ENCODE peak calls at places on chromosomes 7 and 10, in seven cellular contexts. One of them, this sample, is unnamed. For H3K27me3, the result is how much of the 10 kb centered on the place peaks cover.

GRCh38 chr7:1725199-1725701 is 55.2 kb downstream of the ELFN1 start:
- DNase-seq in uterus: no peak
- DNase-seq in upper lobe of right lung: no peak
- DNase-seq in gastrocnemius medialis: peak
- DNase-seq in neural progenitor cell: peak
- DNase-seq in aorta: no peak
- DNase-seq in dorsolateral prefrontal cortex: peak
- DNase-seq in this sample: no peak

GRCh38 chr7:5283421-5284303 is 919 bp downstream of the SLC29A4 start:
- DNase-seq in uterus: peak
- DNase-seq in upper lobe of right lung: no peak
- DNase-seq in gastrocnemius medialis: no peak
- DNase-seq in neural progenitor cell: peak
- DNase-seq in aorta: no peak
- DNase-seq in dorsolateral prefrontal cortex: no peak
- DNase-seq in this sample: no peak

GRCh38 chr10:78968960-78969359 is 99.8 kb upstream of the ZMIZ1 start:
- DNase-seq in uterus: no peak
- DNase-seq in upper lobe of right lung: no peak
- DNase-seq in gastrocnemius medialis: no peak
- DNase-seq in neural progenitor cell: no peak
- DNase-seq in aorta: no peak
- DNase-seq in dorsolateral prefrontal cortex: no peak
- DNase-seq in this sample: no peak

GRCh38 chr7:75776295-75776971 is 4.4 kb upstream of the CCL26 start:
- DNase-seq in uterus: no peak
- DNase-seq in upper lobe of right lung: no peak
- DNase-seq in gastrocnemius medialis: no peak
- DNase-seq in neural progenitor cell: no peak
- DNase-seq in aorta: no peak
- DNase-seq in dorsolateral prefrontal cortex: no peak
- DNase-seq in this sample: no peak

GRCh38 chr7:17105701-17106100 is 192.8 kb upstream of the AHR start:
- DNase-seq in uterus: no peak
- DNase-seq in upper lobe of right lung: no peak
- DNase-seq in gastrocnemius medialis: no peak
- DNase-seq in neural progenitor cell: no peak
- DNase-seq in aorta: no peak
- DNase-seq in dorsolateral prefrontal cortex: no peak
- DNase-seq in this sample: no peak

GRCh38 chr7:2954433-2954853 is 89.2 kb downstream of the CARD11 start:
- DNase-seq in uterus: no peak
- DNase-seq in upper lobe of right lung: peak
- DNase-seq in gastrocnemius medialis: no peak
- DNase-seq in neural progenitor cell: no peak
- DNase-seq in aorta: peak
- DNase-seq in dorsolateral prefrontal cortex: no peak
- DNase-seq in this sample: peak

GRCh38 chr7:56078196-56078595 is 14.1 kb downstream of the SUMF2 start:
- DNase-seq in uterus: no peak
- DNase-seq in upper lobe of right lung: peak
- DNase-seq in gastrocnemius medialis: peak
- DNase-seq in neural progenitor cell: no peak
- DNase-seq in aorta: no peak
- DNase-seq in dorsolateral prefrontal cortex: peak
- DNase-seq in this sample: no peak

GRCh38 chr7:14902589-14902963 is at the start of gene DGKB:
- DNase-seq in uterus: peak
- DNase-seq in upper lobe of right lung: no peak
- DNase-seq in gastrocnemius medialis: no peak
- DNase-seq in neural progenitor cell: peak
- DNase-seq in aorta: no peak
- DNase-seq in dorsolateral prefrontal cortex: peak
- DNase-seq in this sample: peak

GRCh38 chr7:132390705-132391104 is 185.6 kb downstream of the PLXNA4 start:
- DNase-seq in uterus: no peak
- DNase-seq in upper lobe of right lung: no peak
- DNase-seq in gastrocnemius medialis: no peak
- DNase-seq in neural progenitor cell: no peak
- DNase-seq in aorta: no peak
- DNase-seq in dorsolateral prefrontal cortex: no peak
- DNase-seq in this sample: no peak

GRCh38 chr10:34742456-34742855 is 72.6 kb downstream of the PARD3 start:
- DNase-seq in uterus: no peak
- DNase-seq in upper lobe of right lung: no peak
- DNase-seq in gastrocnemius medialis: no peak
- DNase-seq in neural progenitor cell: no peak
- DNase-seq in aorta: no peak
- DNase-seq in dorsolateral prefrontal cortex: no peak
- DNase-seq in this sample: no peak

DNA sequence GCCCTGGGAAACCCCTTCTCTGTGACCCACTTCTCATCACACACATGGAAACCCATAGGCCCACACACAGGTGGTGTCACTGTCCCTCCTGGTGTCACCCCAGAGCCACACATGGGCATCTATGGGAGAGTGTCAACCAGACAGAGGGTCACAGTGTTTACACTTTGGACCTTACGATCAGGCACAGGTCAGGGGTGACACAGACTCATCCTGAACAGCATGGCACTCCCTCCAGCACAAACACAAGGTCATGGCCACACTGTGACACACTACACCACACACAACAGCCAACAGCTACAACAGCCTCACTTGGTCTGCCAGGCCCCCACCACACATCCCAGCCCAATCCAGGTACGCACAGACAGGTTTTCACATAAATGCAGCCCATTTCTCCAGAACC is 6.2 kb downstream of the TLX1 start:
- DNase-seq in uterus: no peak
- DNase-seq in upper lobe of right lung: no peak
- DNase-seq in gastrocnemius medialis: no peak
- DNase-seq in neural progenitor cell: no peak
- DNase-seq in aorta: no peak
- DNase-seq in dorsolateral prefrontal cortex: no peak
- DNase-seq in this sample: no peak
- H3K27ac ChIP-seq in uterus: no peak
- H3K27ac ChIP-seq in upper lobe of right lung: no peak
- H3K27ac ChIP-seq in gastrocnemius medialis: no peak
- H3K27ac ChIP-seq in neural progenitor cell: no peak
- H3K27ac ChIP-seq in aorta: no peak
- H3K27ac ChIP-seq in dorsolateral prefrontal cortex: no peak
- H3K27ac ChIP-seq in this sample: no peak

DNA sequence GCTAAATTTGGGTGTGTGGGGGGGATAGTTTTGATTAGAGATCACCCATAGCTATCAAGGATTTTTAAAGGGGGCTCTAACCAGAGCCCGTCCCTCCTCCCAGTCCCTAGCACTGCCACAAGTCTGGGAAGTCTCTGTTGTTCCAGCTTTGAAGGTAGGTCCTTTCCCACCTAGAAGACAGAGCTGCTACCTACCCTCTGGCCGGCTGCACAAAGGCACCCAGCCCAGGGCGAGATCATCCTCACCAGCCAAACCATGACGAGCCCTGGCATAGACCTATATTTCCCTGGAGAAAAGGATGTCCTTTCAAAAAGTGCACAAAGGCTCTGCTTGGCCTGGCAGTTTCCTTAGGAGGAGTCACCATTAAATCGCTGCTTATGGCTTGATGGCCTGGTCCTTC is 147.8 kb downstream of the CYP26A1 start:
- DNase-seq in uterus: no peak
- DNase-seq in upper lobe of right lung: no peak
- DNase-seq in gastrocnemius medialis: no peak
- DNase-seq in neural progenitor cell: no peak
- DNase-seq in aorta: no peak
- DNase-seq in dorsolateral prefrontal cortex: no peak
- DNase-seq in this sample: no peak
- H3K27me3 ChIP-seq in uterus: under half
- H3K27me3 ChIP-seq in upper lobe of right lung: under half
- H3K27me3 ChIP-seq in gastrocnemius medialis: under half
- H3K27me3 ChIP-seq in neural progenitor cell: under half
- H3K27me3 ChIP-seq in aorta: under half
- H3K27me3 ChIP-seq in dorsolateral prefrontal cortex: under half
- H3K27me3 ChIP-seq in this sample: under half

GRCh38 chr10:119650692-119651513 is at the start of gene BAG3:
- DNase-seq in uterus: peak
- DNase-seq in upper lobe of right lung: peak
- DNase-seq in gastrocnemius medialis: peak
- DNase-seq in neural progenitor cell: peak
- DNase-seq in aorta: peak
- DNase-seq in dorsolateral prefrontal cortex: peak
- DNase-seq in this sample: peak

GRCh38 chr10:119653209-119653608 is 2.0 kb downstream of the BAG3 start:
- DNase-seq in uterus: no peak
- DNase-seq in upper lobe of right lung: no peak
- DNase-seq in gastrocnemius medialis: no peak
- DNase-seq in neural progenitor cell: no peak
- DNase-seq in aorta: no peak
- DNase-seq in dorsolateral prefrontal cortex: no peak
- DNase-seq in this sample: no peak

GRCh38 chr10:119652361-119652760 is 1.2 kb downstream of the BAG3 start:
- DNase-seq in uterus: no peak
- DNase-seq in upper lobe of right lung: no peak
- DNase-seq in gastrocnemius medialis: peak
- DNase-seq in neural progenitor cell: peak
- DNase-seq in aorta: no peak
- DNase-seq in dorsolateral prefrontal cortex: no peak
- DNase-seq in this sample: no peak

GRCh38 chr10:119650062-119650461 is 1.1 kb upstream of the BAG3 start:
- DNase-seq in uterus: no peak
- DNase-seq in upper lobe of right lung: no peak
- DNase-seq in gastrocnemius medialis: no peak
- DNase-seq in neural progenitor cell: no peak
- DNase-seq in aorta: no peak
- DNase-seq in dorsolateral prefrontal cortex: no peak
- DNase-seq in this sample: no peak

GRCh38 chr10:119651514-119652327 is 541 bp downstream of the BAG3 start:
- DNase-seq in uterus: peak
- DNase-seq in upper lobe of right lung: peak
- DNase-seq in gastrocnemius medialis: peak
- DNase-seq in neural progenitor cell: peak
- DNase-seq in aorta: peak
- DNase-seq in dorsolateral prefrontal cortex: no peak
- DNase-seq in this sample: peak
- H3K27ac ChIP-seq in uterus: peak
- H3K27ac ChIP-seq in upper lobe of right lung: peak
- H3K27ac ChIP-seq in gastrocnemius medialis: peak
- H3K27ac ChIP-seq in neural progenitor cell: no peak
- H3K27ac ChIP-seq in aorta: peak
- H3K27ac ChIP-seq in dorsolateral prefrontal cortex: no peak
- H3K27ac ChIP-seq in this sample: peak

GRCh38 chr10:100799881-100800280 is 54.5 kb downstream of the PAX2 start:
- DNase-seq in uterus: no peak
- DNase-seq in upper lobe of right lung: no peak
- DNase-seq in gastrocnemius medialis: no peak
- DNase-seq in neural progenitor cell: no peak
- DNase-seq in aorta: no peak
- DNase-seq in dorsolateral prefrontal cortex: no peak
- DNase-seq in this sample: no peak
- H3K27me3 ChIP-seq in uterus: under half
- H3K27me3 ChIP-seq in upper lobe of right lung: under half
- H3K27me3 ChIP-seq in gastrocnemius medialis: under half
- H3K27me3 ChIP-seq in neural progenitor cell: half or more
- H3K27me3 ChIP-seq in aorta: under half
- H3K27me3 ChIP-seq in dorsolateral prefrontal cortex: under half
- H3K27me3 ChIP-seq in this sample: half or more

DNA sequence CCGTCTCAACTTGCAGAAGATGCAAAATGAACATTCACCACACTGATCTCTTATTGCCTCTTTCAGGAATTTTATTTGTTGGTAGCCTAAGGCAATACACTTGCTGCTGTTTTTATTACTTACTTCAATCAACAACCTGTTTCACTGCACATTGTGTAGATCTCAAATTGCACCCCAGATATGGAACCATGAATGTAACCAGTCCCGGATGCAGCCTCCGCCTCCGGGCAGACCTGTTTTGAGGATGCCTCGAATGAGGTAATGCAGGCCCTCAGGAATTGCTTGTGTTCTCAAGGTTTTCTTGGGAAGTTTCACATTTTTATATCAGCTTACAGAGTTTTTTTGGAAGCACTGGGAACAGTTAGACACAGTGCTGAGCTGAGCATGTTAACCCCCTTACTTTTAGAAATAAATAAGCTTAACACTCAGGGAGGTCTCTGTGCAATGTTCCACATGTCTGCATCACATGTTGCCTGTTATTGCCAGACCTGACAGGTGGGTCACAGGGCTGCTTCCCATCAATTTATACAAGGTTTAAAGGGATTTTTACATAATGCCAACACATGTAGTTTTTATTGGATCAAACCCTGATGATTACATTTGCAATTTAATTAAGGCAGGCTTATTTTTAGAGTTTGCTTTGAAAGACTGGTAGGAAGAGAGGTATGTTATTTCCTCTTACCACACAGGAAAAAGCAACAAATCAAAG is 193.1 kb upstream of the POM121L12 start:
- DNase-seq in uterus: no peak
- DNase-seq in upper lobe of right lung: no peak
- DNase-seq in gastrocnemius medialis: no peak
- DNase-seq in neural progenitor cell: no peak
- DNase-seq in aorta: no peak
- DNase-seq in dorsolateral prefrontal cortex: no peak
- DNase-seq in this sample: no peak
- H3K27ac ChIP-seq in uterus: no peak
- H3K27ac ChIP-seq in upper lobe of right lung: no peak
- H3K27ac ChIP-seq in gastrocnemius medialis: no peak
- H3K27ac ChIP-seq in neural progenitor cell: no peak
- H3K27ac ChIP-seq in aorta: no peak
- H3K27ac ChIP-seq in dorsolateral prefrontal cortex: no peak
- H3K27ac ChIP-seq in this sample: no peak

This sample was measured in lower lobe of right lung.